ENCODE peak calls at places on chromosomes 16 and 17, in eight cellular contexts. One of them, this sample, is unnamed.

GRCh38 chr16:88511911-88512310 is 58.3 kb upstream of the ZC3H18 start:
- DNase-seq in AG04450: no peak
- DNase-seq in GM23248: no peak
- DNase-seq in PC-9: no peak
- DNase-seq in CD8-positive, alpha-beta T cell: no peak
- DNase-seq in CD4-positive, alpha-beta T cell: no peak
- DNase-seq in A549: no peak
- DNase-seq in neural progenitor cell: no peak
- DNase-seq in this sample: no peak

GRCh38 chr16:75555213-75555706 is 792 bp downstream of the TMEM231 start:
- DNase-seq in AG04450: peak
- DNase-seq in GM23248: peak
- DNase-seq in PC-9: peak
- DNase-seq in CD8-positive, alpha-beta T cell: no peak
- DNase-seq in CD4-positive, alpha-beta T cell: no peak
- DNase-seq in A549: peak
- DNase-seq in neural progenitor cell: peak
- DNase-seq in this sample: peak

GRCh38 chr16:1491327-1491726 is 1.8 kb upstream of the TELO2 start:
- DNase-seq in AG04450: no peak
- DNase-seq in GM23248: no peak
- DNase-seq in PC-9: no peak
- DNase-seq in CD8-positive, alpha-beta T cell: no peak
- DNase-seq in CD4-positive, alpha-beta T cell: no peak
- DNase-seq in A549: no peak
- DNase-seq in neural progenitor cell: no peak
- DNase-seq in this sample: no peak

GRCh38 chr17:41655611-41656111 is 31.3 kb upstream of the KRT17 start:
- DNase-seq in AG04450: no peak
- DNase-seq in GM23248: no peak
- DNase-seq in PC-9: peak
- DNase-seq in CD8-positive, alpha-beta T cell: no peak
- DNase-seq in CD4-positive, alpha-beta T cell: no peak
- DNase-seq in A549: peak
- DNase-seq in neural progenitor cell: peak
- DNase-seq in this sample: peak

GRCh38 chr16:70706948-70707465 is 21.2 kb upstream of the MTSS2 start:
- DNase-seq in AG04450: peak
- DNase-seq in GM23248: peak
- DNase-seq in PC-9: peak
- DNase-seq in CD8-positive, alpha-beta T cell: no peak
- DNase-seq in CD4-positive, alpha-beta T cell: no peak
- DNase-seq in A549: peak
- DNase-seq in neural progenitor cell: no peak
- DNase-seq in this sample: no peak

GRCh38 chr16:9612267-9612666 is 520.8 kb downstream of the HAPSTR1 start:
- DNase-seq in AG04450: no peak
- DNase-seq in GM23248: no peak
- DNase-seq in PC-9: no peak
- DNase-seq in CD8-positive, alpha-beta T cell: no peak
- DNase-seq in CD4-positive, alpha-beta T cell: no peak
- DNase-seq in A549: no peak
- DNase-seq in neural progenitor cell: peak
- DNase-seq in this sample: no peak

GRCh38 chr16:20901441-20902112 is 1.0 kb downstream of the LYRM1 start:
- DNase-seq in AG04450: no peak
- DNase-seq in GM23248: peak
- DNase-seq in PC-9: peak
- DNase-seq in CD8-positive, alpha-beta T cell: peak
- DNase-seq in CD4-positive, alpha-beta T cell: no peak
- DNase-seq in A549: peak
- DNase-seq in neural progenitor cell: peak
- DNase-seq in this sample: peak

GRCh38 chr17:2250140-2251095 is 53.2 kb downstream of the SMG6 start:
- DNase-seq in AG04450: no peak
- DNase-seq in GM23248: peak
- DNase-seq in PC-9: no peak
- DNase-seq in CD8-positive, alpha-beta T cell: peak
- DNase-seq in CD4-positive, alpha-beta T cell: peak
- DNase-seq in A549: no peak
- DNase-seq in neural progenitor cell: no peak
- DNase-seq in this sample: no peak

GRCh38 chr16:50602531-50603205 is 54.5 kb downstream of the NKD1 start:
- DNase-seq in AG04450: no peak
- DNase-seq in GM23248: no peak
- DNase-seq in PC-9: no peak
- DNase-seq in CD8-positive, alpha-beta T cell: peak
- DNase-seq in CD4-positive, alpha-beta T cell: peak
- DNase-seq in A549: no peak
- DNase-seq in neural progenitor cell: no peak
- DNase-seq in this sample: no peak

GRCh38 chr17:8002646-8003593 is 505 bp downstream of the GUCY2D start:
- DNase-seq in AG04450: no peak
- DNase-seq in GM23248: peak
- DNase-seq in PC-9: no peak
- DNase-seq in CD8-positive, alpha-beta T cell: no peak
- DNase-seq in CD4-positive, alpha-beta T cell: no peak
- DNase-seq in A549: no peak
- DNase-seq in neural progenitor cell: peak
- DNase-seq in this sample: no peak

GRCh38 chr17:73872816-73873215 is 228.6 kb upstream of the SDK2 start:
- DNase-seq in AG04450: no peak
- DNase-seq in GM23248: no peak
- DNase-seq in PC-9: no peak
- DNase-seq in CD8-positive, alpha-beta T cell: no peak
- DNase-seq in CD4-positive, alpha-beta T cell: no peak
- DNase-seq in A549: no peak
- DNase-seq in neural progenitor cell: peak
- DNase-seq in this sample: no peak

GRCh38 chr17:9402590-9403199 is 172.9 kb downstream of the STX8 start:
- DNase-seq in AG04450: no peak
- DNase-seq in GM23248: peak
- DNase-seq in PC-9: no peak
- DNase-seq in CD8-positive, alpha-beta T cell: no peak
- DNase-seq in CD4-positive, alpha-beta T cell: no peak
- DNase-seq in A549: peak
- DNase-seq in neural progenitor cell: peak
- DNase-seq in this sample: no peak

GRCh38 chr16:54285414-54286066 is 1.0 kb downstream of the IRX3 start:
- DNase-seq in AG04450: no peak
- DNase-seq in GM23248: peak
- DNase-seq in PC-9: peak
- DNase-seq in CD8-positive, alpha-beta T cell: no peak
- DNase-seq in CD4-positive, alpha-beta T cell: no peak
- DNase-seq in A549: peak
- DNase-seq in neural progenitor cell: peak
- DNase-seq in this sample: no peak

GRCh38 chr16:76665571-76666275 is 388.5 kb downstream of the CNTNAP4 start:
- DNase-seq in AG04450: no peak
- DNase-seq in GM23248: no peak
- DNase-seq in PC-9: no peak
- DNase-seq in CD8-positive, alpha-beta T cell: no peak
- DNase-seq in CD4-positive, alpha-beta T cell: no peak
- DNase-seq in A549: no peak
- DNase-seq in neural progenitor cell: no peak
- DNase-seq in this sample: no peak

GRCh38 chr16:83937922-83938875 is 14.8 kb upstream of the OSGIN1 start:
- DNase-seq in AG04450: no peak
- DNase-seq in GM23248: no peak
- DNase-seq in PC-9: no peak
- DNase-seq in CD8-positive, alpha-beta T cell: no peak
- DNase-seq in CD4-positive, alpha-beta T cell: no peak
- DNase-seq in A549: no peak
- DNase-seq in neural progenitor cell: no peak
- DNase-seq in this sample: no peak

GRCh38 chr17:81869221-81870154 is 1.6 kb downstream of the ARHGDIA start:
- DNase-seq in AG04450: no peak
- DNase-seq in GM23248: peak
- DNase-seq in PC-9: no peak
- DNase-seq in CD8-positive, alpha-beta T cell: no peak
- DNase-seq in CD4-positive, alpha-beta T cell: peak
- DNase-seq in A549: peak
- DNase-seq in neural progenitor cell: peak
- DNase-seq in this sample: no peak

GRCh38 chr17:73595068-73595865 is 49.0 kb downstream of the SDK2 start:
- DNase-seq in AG04450: no peak
- DNase-seq in GM23248: no peak
- DNase-seq in PC-9: no peak
- DNase-seq in CD8-positive, alpha-beta T cell: peak
- DNase-seq in CD4-positive, alpha-beta T cell: peak
- DNase-seq in A549: no peak
- DNase-seq in neural progenitor cell: peak
- DNase-seq in this sample: peak

GRCh38 chr16:4525634-4526277 is 12.8 kb downstream of the CDIP1 start:
- DNase-seq in AG04450: no peak
- DNase-seq in GM23248: peak
- DNase-seq in PC-9: no peak
- DNase-seq in CD8-positive, alpha-beta T cell: no peak
- DNase-seq in CD4-positive, alpha-beta T cell: no peak
- DNase-seq in A549: no peak
- DNase-seq in neural progenitor cell: no peak
- DNase-seq in this sample: no peak

GRCh38 chr17:32658470-32659418 is 172.0 kb downstream of the CDK5R1 start:
- DNase-seq in AG04450: no peak
- DNase-seq in GM23248: no peak
- DNase-seq in PC-9: no peak
- DNase-seq in CD8-positive, alpha-beta T cell: no peak
- DNase-seq in CD4-positive, alpha-beta T cell: no peak
- DNase-seq in A549: no peak
- DNase-seq in neural progenitor cell: no peak
- DNase-seq in this sample: no peak

GRCh38 chr17:21095735-21096134 is 31.0 kb upstream of the DHRS7B start:
- DNase-seq in AG04450: no peak
- DNase-seq in GM23248: no peak
- DNase-seq in PC-9: no peak
- DNase-seq in CD8-positive, alpha-beta T cell: no peak
- DNase-seq in CD4-positive, alpha-beta T cell: no peak
- DNase-seq in A549: peak
- DNase-seq in neural progenitor cell: no peak
- DNase-seq in this sample: no peak

GRCh38 chr17:21104608-21105007 is 22.2 kb upstream of the DHRS7B start:
- DNase-seq in AG04450: no peak
- DNase-seq in GM23248: no peak
- DNase-seq in PC-9: no peak
- DNase-seq in CD8-positive, alpha-beta T cell: no peak
- DNase-seq in CD4-positive, alpha-beta T cell: no peak
- DNase-seq in A549: no peak
- DNase-seq in neural progenitor cell: no peak
- DNase-seq in this sample: no peak

GRCh38 chr17:21094298-21094704 is 32.5 kb upstream of the DHRS7B start:
- DNase-seq in AG04450: no peak
- DNase-seq in GM23248: peak
- DNase-seq in PC-9: no peak
- DNase-seq in CD8-positive, alpha-beta T cell: no peak
- DNase-seq in CD4-positive, alpha-beta T cell: no peak
- DNase-seq in A549: peak
- DNase-seq in neural progenitor cell: no peak
- DNase-seq in this sample: no peak

GRCh38 chr17:21096874-21097273 is 29.9 kb upstream of the DHRS7B start:
- DNase-seq in AG04450: no peak
- DNase-seq in GM23248: no peak
- DNase-seq in PC-9: no peak
- DNase-seq in CD8-positive, alpha-beta T cell: no peak
- DNase-seq in CD4-positive, alpha-beta T cell: no peak
- DNase-seq in A549: no peak
- DNase-seq in neural progenitor cell: no peak
- DNase-seq in this sample: no peak

GRCh38 chr17:21098934-21099687 is 27.7 kb upstream of the DHRS7B start:
- DNase-seq in AG04450: peak
- DNase-seq in GM23248: peak
- DNase-seq in PC-9: peak
- DNase-seq in CD8-positive, alpha-beta T cell: peak
- DNase-seq in CD4-positive, alpha-beta T cell: peak
- DNase-seq in A549: peak
- DNase-seq in neural progenitor cell: peak
- DNase-seq in this sample: peak
- H3K27ac ChIP-seq in AG04450: no peak
- H3K27ac ChIP-seq in GM23248: no peak
- H3K27ac ChIP-seq in PC-9: no peak
- H3K27ac ChIP-seq in CD8-positive, alpha-beta T cell: no peak
- H3K27ac ChIP-seq in CD4-positive, alpha-beta T cell: no peak
- H3K27ac ChIP-seq in A549: peak
- H3K27ac ChIP-seq in neural progenitor cell: peak
- H3K27ac ChIP-seq in this sample: no peak

GRCh38 chr16:66924527-66925321 is 611 bp downstream of the RRAD start:
- DNase-seq in AG04450: no peak
- DNase-seq in GM23248: peak
- DNase-seq in PC-9: no peak
- DNase-seq in CD8-positive, alpha-beta T cell: no peak
- DNase-seq in CD4-positive, alpha-beta T cell: peak
- DNase-seq in A549: no peak
- DNase-seq in neural progenitor cell: peak
- DNase-seq in this sample: peak
- H3K27ac ChIP-seq in AG04450: no peak
- H3K27ac ChIP-seq in GM23248: no peak
- H3K27ac ChIP-seq in PC-9: no peak
- H3K27ac ChIP-seq in CD8-positive, alpha-beta T cell: no peak
- H3K27ac ChIP-seq in CD4-positive, alpha-beta T cell: no peak
- H3K27ac ChIP-seq in A549: peak
- H3K27ac ChIP-seq in neural progenitor cell: no peak
- H3K27ac ChIP-seq in this sample: peak

DNA sequence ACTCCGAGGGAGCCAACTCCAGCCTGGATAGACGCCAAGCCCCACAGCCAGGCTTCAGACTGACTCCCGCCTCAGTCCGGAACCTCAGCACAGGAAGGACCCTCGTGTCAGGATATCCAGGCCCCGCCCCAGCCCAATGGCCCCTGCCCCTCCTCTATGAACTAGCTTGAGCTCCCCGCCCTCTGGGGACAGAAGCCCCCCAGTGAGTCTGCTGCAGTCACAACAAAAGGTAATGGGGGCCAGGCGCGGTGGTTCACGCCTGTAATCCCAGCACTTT is 228.3 kb downstream of the PARN start:
- DNase-seq in AG04450: no peak
- DNase-seq in GM23248: peak
- DNase-seq in PC-9: no peak
- DNase-seq in CD8-positive, alpha-beta T cell: no peak
- DNase-seq in CD4-positive, alpha-beta T cell: no peak
- DNase-seq in A549: peak
- DNase-seq in neural progenitor cell: no peak
- DNase-seq in this sample: no peak
- H3K27ac ChIP-seq in AG04450: no peak
- H3K27ac ChIP-seq in GM23248: no peak
- H3K27ac ChIP-seq in PC-9: no peak
- H3K27ac ChIP-seq in CD8-positive, alpha-beta T cell: no peak
- H3K27ac ChIP-seq in CD4-positive, alpha-beta T cell: no peak
- H3K27ac ChIP-seq in A549: peak
- H3K27ac ChIP-seq in neural progenitor cell: no peak
- H3K27ac ChIP-seq in this sample: no peak

GRCh38 chr17:13395346-13395745 is 206.4 kb downstream of the HS3ST3A1 start:
- DNase-seq in AG04450: no peak
- DNase-seq in GM23248: peak
- DNase-seq in PC-9: no peak
- DNase-seq in CD8-positive, alpha-beta T cell: no peak
- DNase-seq in CD4-positive, alpha-beta T cell: no peak
- DNase-seq in A549: no peak
- DNase-seq in neural progenitor cell: no peak
- DNase-seq in this sample: no peak
- H3K27ac ChIP-seq in AG04450: no peak
- H3K27ac ChIP-seq in GM23248: peak
- H3K27ac ChIP-seq in PC-9: no peak
- H3K27ac ChIP-seq in CD8-positive, alpha-beta T cell: no peak
- H3K27ac ChIP-seq in CD4-positive, alpha-beta T cell: no peak
- H3K27ac ChIP-seq in A549: no peak
- H3K27ac ChIP-seq in neural progenitor cell: no peak
- H3K27ac ChIP-seq in this sample: peak

This sample was measured in lower lobe of right lung.